ENCODE peak calls at places on chromosome 1, in five cellular contexts. D is tibial nerve, G is endothelial cell of umbilical vein, W is uterus, U is IMR-90. P is an unnamed sample.

GRCh38 chr1:162680419-162681126 is 48.3 kb downstream of the DDR2 start:
- DNase-seq in D (no peak), W (no peak), G (no peak), U (no peak), P (no peak)

GRCh38 chr1:169019419-169020058 is 87.0 kb upstream of the ATP1B1 start:
- DNase-seq in U (no peak), W (no peak), D (no peak), G (no peak), P (no peak)

GRCh38 chr1:181397841-181398240 is 85.5 kb upstream of the CACNA1E start:
- DNase-seq in G (no peak), D (no peak), U (no peak), W (no peak), P (no peak)

GRCh38 chr1:229368347-229368746 is 25.5 kb upstream of the CCSAP start:
- DNase-seq in G (no peak), D (no peak), U (no peak), W (no peak), P (no peak)

GRCh38 chr1:175865041-175865766 is 121.8 kb upstream of the TNR start:
- DNase-seq in U (no peak), W (no peak), D (no peak), G (no peak), P (no peak)

GRCh38 chr1:14725641-14726213 is 127.2 kb downstream of the KAZN start:
- DNase-seq in W (no peak), D (no peak), G (no peak), U (no peak), P (no peak)

GRCh38 chr1:235703516-235703915 is 53.9 kb upstream of the GNG4 start:
- DNase-seq in W (no peak), D (no peak), U (peak), G (peak), P (no peak)

GRCh38 chr1:98468111-98468717 is 193.3 kb upstream of the SNX7 start:
- DNase-seq in U (peak), W (no peak), G (peak), D (peak), P (peak)

GRCh38 chr1:150537732-150538684 is 11.2 kb upstream of the ADAMTSL4 start:
- DNase-seq in W (no peak), G (peak), U (peak), D (no peak), P (no peak)
- TF ChIP-seq POLR2A in W (no peak), G (no peak), U (no peak), D (no peak), P (no peak)

GRCh38 chr1:16724718-16725438 is 15.4 kb upstream of the RNU1-4 start:
- DNase-seq in G (no peak), W (no peak), D (peak), U (no peak), P (no peak)

GRCh38 chr1:16721871-16722641 is 18.3 kb upstream of the RNU1-4 start:
- DNase-seq in G (peak), U (no peak), D (peak), W (no peak), P (no peak)

GRCh38 chr1:16727190-16728111 is 12.9 kb upstream of the RNU1-4 start:
- DNase-seq in G (peak), W (no peak), D (peak), U (peak), P (peak)
- TF ChIP-seq POLR2A in G (no peak), W (no peak), D (no peak), U (no peak), P (no peak)

GRCh38 chr1:113904674-113905434 is at the start of the genes AP4B1 and DCLRE1B:
- DNase-seq in G (peak), W (peak), U (peak), D (peak), P (peak)
- TF ChIP-seq POLR2A in G (peak), W (peak), U (peak), D (peak), P (peak)

DNA sequence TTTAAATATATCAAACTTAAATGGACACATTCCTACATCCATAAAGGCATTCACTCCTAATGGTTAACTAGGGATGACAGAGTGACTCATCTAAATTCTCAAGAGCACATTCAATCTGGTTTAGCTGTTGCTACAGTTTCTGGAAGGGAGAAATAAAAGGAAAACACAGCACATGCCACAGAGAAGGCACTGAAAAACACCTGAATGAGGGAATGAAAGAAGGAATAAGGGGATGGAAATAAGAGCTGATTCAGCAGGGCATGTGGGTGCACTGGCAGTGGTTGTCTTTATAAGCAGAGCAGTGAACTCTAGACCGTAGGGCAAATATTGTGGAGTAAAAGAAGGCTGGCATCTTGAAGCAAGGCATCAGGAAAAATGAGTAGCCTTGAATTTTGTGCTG is 79.3 kb downstream of the LHX4 start:
- DNase-seq in U (peak), W (no peak), G (no peak), D (no peak), P (no peak)
- TF ChIP-seq POLR2A in U (no peak), W (no peak), G (no peak), D (no peak), P (no peak)

GRCh38 chr1:151613275-151613867 is 1.5 kb downstream of the SNX27 start:
- DNase-seq in D (no peak), W (peak), U (no peak), G (no peak), P (peak)

GRCh38 chr1:151610142-151610541 is 1.7 kb upstream of the SNX27 start:
- DNase-seq in W (no peak), D (no peak), U (no peak), G (no peak), P (no peak)

GRCh38 chr1:151611288-151611790 is 511 bp upstream of the SNX27 start:
- DNase-seq in U (peak), D (peak), W (no peak), G (no peak), P (peak)

GRCh38 chr1:151612506-151613274 is 840 bp downstream of the SNX27 start:
- DNase-seq in G (peak), D (peak), U (no peak), W (peak), P (peak)

GRCh38 chr1:151611832-151612505 is at the start of gene SNX27:
- DNase-seq in W (peak), U (peak), G (peak), D (peak), P (peak)
- TF ChIP-seq POLR2A in W (peak), U (no peak), G (peak), D (peak), P (peak)

GRCh38 chr1:159012495-159012894 is 2.8 kb downstream of the IFI16 start:
- DNase-seq in W (no peak), D (peak), U (peak), G (peak), P (no peak)
- TF ChIP-seq POLR2A in W (no peak), D (no peak), U (no peak), G (no peak), P (no peak)

GRCh38 chr1:37588939-37589338 is 6.8 kb downstream of the GNL2 start:
- DNase-seq in D (no peak), G (no peak), U (no peak), W (no peak), P (no peak)
- TF ChIP-seq POLR2A in D (no peak), G (no peak), U (no peak), W (no peak), P (no peak)

P was measured in erythroblast.